ENCODE peak calls at places on chromosome 3, in seven cellular contexts. One of them, this sample, is unnamed.

GRCh38 chr3:27730774-27731659 is 8.9 kb upstream of the EOMES start:
- DNase-seq in GM20000: no peak
- DNase-seq in AG10803: no peak
- DNase-seq in cardiac muscle cell: no peak
- DNase-seq in mucosa of descending colon: no peak
- DNase-seq in HTR-8/SVneo: no peak
- DNase-seq in CD4-positive, CD25-positive, alpha-beta regulatory T cell: no peak
- DNase-seq in this sample: no peak

GRCh38 chr3:170467007-170467406 is 48.3 kb downstream of the CLDN11 start:
- DNase-seq in GM20000: no peak
- DNase-seq in AG10803: no peak
- DNase-seq in cardiac muscle cell: no peak
- DNase-seq in mucosa of descending colon: no peak
- DNase-seq in HTR-8/SVneo: no peak
- DNase-seq in CD4-positive, CD25-positive, alpha-beta regulatory T cell: no peak
- DNase-seq in this sample: no peak

GRCh38 chr3:109608574-109608973 is 271.2 kb upstream of the DPPA4 start:
- DNase-seq in GM20000: no peak
- DNase-seq in AG10803: no peak
- DNase-seq in cardiac muscle cell: no peak
- DNase-seq in mucosa of descending colon: no peak
- DNase-seq in HTR-8/SVneo: no peak
- DNase-seq in CD4-positive, CD25-positive, alpha-beta regulatory T cell: no peak
- DNase-seq in this sample: no peak

GRCh38 chr3:38446287-38446686 is 7.4 kb upstream of the ACVR2B start:
- DNase-seq in GM20000: no peak
- DNase-seq in AG10803: no peak
- DNase-seq in cardiac muscle cell: no peak
- DNase-seq in mucosa of descending colon: no peak
- DNase-seq in HTR-8/SVneo: no peak
- DNase-seq in CD4-positive, CD25-positive, alpha-beta regulatory T cell: no peak
- DNase-seq in this sample: no peak

GRCh38 chr3:104952587-104952986 is 414.1 kb upstream of the ALCAM start:
- DNase-seq in GM20000: no peak
- DNase-seq in AG10803: peak
- DNase-seq in cardiac muscle cell: no peak
- DNase-seq in mucosa of descending colon: no peak
- DNase-seq in HTR-8/SVneo: no peak
- DNase-seq in CD4-positive, CD25-positive, alpha-beta regulatory T cell: no peak
- DNase-seq in this sample: peak

GRCh38 chr3:71189480-71189879 is 394.0 kb downstream of the FOXP1 start:
- DNase-seq in GM20000: no peak
- DNase-seq in AG10803: no peak
- DNase-seq in cardiac muscle cell: no peak
- DNase-seq in mucosa of descending colon: no peak
- DNase-seq in HTR-8/SVneo: no peak
- DNase-seq in CD4-positive, CD25-positive, alpha-beta regulatory T cell: no peak
- DNase-seq in this sample: no peak

GRCh38 chr3:41327718-41328117 is 128.4 kb downstream of the CTNNB1 start:
- DNase-seq in GM20000: no peak
- DNase-seq in AG10803: no peak
- DNase-seq in cardiac muscle cell: no peak
- DNase-seq in mucosa of descending colon: no peak
- DNase-seq in HTR-8/SVneo: no peak
- DNase-seq in CD4-positive, CD25-positive, alpha-beta regulatory T cell: no peak
- DNase-seq in this sample: no peak

GRCh38 chr3:130404401-130404800 is 58.9 kb downstream of the COL6A5 start:
- DNase-seq in GM20000: no peak
- DNase-seq in AG10803: no peak
- DNase-seq in cardiac muscle cell: no peak
- DNase-seq in mucosa of descending colon: no peak
- DNase-seq in HTR-8/SVneo: no peak
- DNase-seq in CD4-positive, CD25-positive, alpha-beta regulatory T cell: no peak
- DNase-seq in this sample: no peak

GRCh38 chr3:195762249-195762585 is 41.4 kb downstream of the MUC20 start:
- DNase-seq in GM20000: no peak
- DNase-seq in AG10803: no peak
- DNase-seq in cardiac muscle cell: no peak
- DNase-seq in mucosa of descending colon: peak
- DNase-seq in HTR-8/SVneo: no peak
- DNase-seq in CD4-positive, CD25-positive, alpha-beta regulatory T cell: no peak
- DNase-seq in this sample: no peak

GRCh38 chr3:171704002-171704401 is 106.3 kb downstream of the PLD1 start:
- DNase-seq in GM20000: peak
- DNase-seq in AG10803: peak
- DNase-seq in cardiac muscle cell: no peak
- DNase-seq in mucosa of descending colon: no peak
- DNase-seq in HTR-8/SVneo: peak
- DNase-seq in CD4-positive, CD25-positive, alpha-beta regulatory T cell: peak
- DNase-seq in this sample: peak

GRCh38 chr3:184688251-184688851 is 23.5 kb downstream of the MAGEF1 start:
- DNase-seq in GM20000: no peak
- DNase-seq in AG10803: peak
- DNase-seq in cardiac muscle cell: no peak
- DNase-seq in mucosa of descending colon: no peak
- DNase-seq in HTR-8/SVneo: peak
- DNase-seq in CD4-positive, CD25-positive, alpha-beta regulatory T cell: no peak
- DNase-seq in this sample: no peak

GRCh38 chr3:18847583-18848197 is 300.6 kb upstream of the KCNH8 start:
- DNase-seq in GM20000: peak
- DNase-seq in AG10803: no peak
- DNase-seq in cardiac muscle cell: no peak
- DNase-seq in mucosa of descending colon: no peak
- DNase-seq in HTR-8/SVneo: peak
- DNase-seq in CD4-positive, CD25-positive, alpha-beta regulatory T cell: peak
- DNase-seq in this sample: no peak

GRCh38 chr3:59052803-59053411 is 3.1 kb upstream of the CFAP20DC start:
- DNase-seq in GM20000: peak
- DNase-seq in AG10803: peak
- DNase-seq in cardiac muscle cell: peak
- DNase-seq in mucosa of descending colon: no peak
- DNase-seq in HTR-8/SVneo: no peak
- DNase-seq in CD4-positive, CD25-positive, alpha-beta regulatory T cell: peak
- DNase-seq in this sample: peak

GRCh38 chr3:69451594-69451993 is 65.7 kb upstream of the FRMD4B start:
- DNase-seq in GM20000: no peak
- DNase-seq in AG10803: no peak
- DNase-seq in cardiac muscle cell: peak
- DNase-seq in mucosa of descending colon: no peak
- DNase-seq in HTR-8/SVneo: no peak
- DNase-seq in CD4-positive, CD25-positive, alpha-beta regulatory T cell: no peak
- DNase-seq in this sample: peak

GRCh38 chr3:10929978-10930620 is 62.4 kb upstream of the SLC6A1 start:
- DNase-seq in GM20000: no peak
- DNase-seq in AG10803: no peak
- DNase-seq in cardiac muscle cell: no peak
- DNase-seq in mucosa of descending colon: no peak
- DNase-seq in HTR-8/SVneo: no peak
- DNase-seq in CD4-positive, CD25-positive, alpha-beta regulatory T cell: no peak
- DNase-seq in this sample: no peak

GRCh38 chr3:52890735-52891134 is 6.6 kb downstream of the STIMATE start:
- DNase-seq in GM20000: no peak
- DNase-seq in AG10803: no peak
- DNase-seq in cardiac muscle cell: no peak
- DNase-seq in mucosa of descending colon: no peak
- DNase-seq in HTR-8/SVneo: no peak
- DNase-seq in CD4-positive, CD25-positive, alpha-beta regulatory T cell: peak
- DNase-seq in this sample: no peak

GRCh38 chr3:33883538-33884203 is 85.2 kb downstream of the PDCD6IP start:
- DNase-seq in GM20000: peak
- DNase-seq in AG10803: peak
- DNase-seq in cardiac muscle cell: peak
- DNase-seq in mucosa of descending colon: no peak
- DNase-seq in HTR-8/SVneo: peak
- DNase-seq in CD4-positive, CD25-positive, alpha-beta regulatory T cell: peak
- DNase-seq in this sample: no peak

GRCh38 chr3:15819576-15819975 is 21.8 kb upstream of the ANKRD28 start:
- DNase-seq in GM20000: no peak
- DNase-seq in AG10803: peak
- DNase-seq in cardiac muscle cell: no peak
- DNase-seq in mucosa of descending colon: no peak
- DNase-seq in HTR-8/SVneo: no peak
- DNase-seq in CD4-positive, CD25-positive, alpha-beta regulatory T cell: no peak
- DNase-seq in this sample: no peak

GRCh38 chr3:172244011-172244410 is 204.2 kb downstream of the GHSR start:
- DNase-seq in GM20000: no peak
- DNase-seq in AG10803: peak
- DNase-seq in cardiac muscle cell: no peak
- DNase-seq in mucosa of descending colon: no peak
- DNase-seq in HTR-8/SVneo: peak
- DNase-seq in CD4-positive, CD25-positive, alpha-beta regulatory T cell: no peak
- DNase-seq in this sample: peak

GRCh38 chr3:136735103-136735502 is 17.1 kb downstream of the STAG1 start:
- DNase-seq in GM20000: no peak
- DNase-seq in AG10803: no peak
- DNase-seq in cardiac muscle cell: no peak
- DNase-seq in mucosa of descending colon: no peak
- DNase-seq in HTR-8/SVneo: no peak
- DNase-seq in CD4-positive, CD25-positive, alpha-beta regulatory T cell: no peak
- DNase-seq in this sample: no peak

GRCh38 chr3:141477224-141477623 is 9.6 kb upstream of the RASA2 start:
- DNase-seq in GM20000: no peak
- DNase-seq in AG10803: peak
- DNase-seq in cardiac muscle cell: no peak
- DNase-seq in mucosa of descending colon: no peak
- DNase-seq in HTR-8/SVneo: peak
- DNase-seq in CD4-positive, CD25-positive, alpha-beta regulatory T cell: no peak
- DNase-seq in this sample: peak

GRCh38 chr3:188916934-188917391 is 254.8 kb upstream of the TPRG1 start:
- DNase-seq in GM20000: no peak
- DNase-seq in AG10803: no peak
- DNase-seq in cardiac muscle cell: no peak
- DNase-seq in mucosa of descending colon: no peak
- DNase-seq in HTR-8/SVneo: no peak
- DNase-seq in CD4-positive, CD25-positive, alpha-beta regulatory T cell: peak
- DNase-seq in this sample: peak

GRCh38 chr3:56260262-56260661 is 208.0 kb downstream of the ERC2 start:
- DNase-seq in GM20000: no peak
- DNase-seq in AG10803: no peak
- DNase-seq in cardiac muscle cell: no peak
- DNase-seq in mucosa of descending colon: no peak
- DNase-seq in HTR-8/SVneo: no peak
- DNase-seq in CD4-positive, CD25-positive, alpha-beta regulatory T cell: no peak
- DNase-seq in this sample: no peak

GRCh38 chr3:124878561-124879394 is 8.4 kb downstream of the ITGB5 start:
- DNase-seq in GM20000: no peak
- DNase-seq in AG10803: peak
- DNase-seq in cardiac muscle cell: no peak
- DNase-seq in mucosa of descending colon: no peak
- DNase-seq in HTR-8/SVneo: peak
- DNase-seq in CD4-positive, CD25-positive, alpha-beta regulatory T cell: peak
- DNase-seq in this sample: peak

GRCh38 chr3:130759692-130760338 is 13.2 kb upstream of the PIK3R4 start:
- DNase-seq in GM20000: peak
- DNase-seq in AG10803: peak
- DNase-seq in cardiac muscle cell: peak
- DNase-seq in mucosa of descending colon: no peak
- DNase-seq in HTR-8/SVneo: peak
- DNase-seq in CD4-positive, CD25-positive, alpha-beta regulatory T cell: peak
- DNase-seq in this sample: no peak

GRCh38 chr3:193816656-193817311 is 223.8 kb downstream of the OPA1 start:
- DNase-seq in GM20000: no peak
- DNase-seq in AG10803: peak
- DNase-seq in cardiac muscle cell: peak
- DNase-seq in mucosa of descending colon: peak
- DNase-seq in HTR-8/SVneo: no peak
- DNase-seq in CD4-positive, CD25-positive, alpha-beta regulatory T cell: no peak
- DNase-seq in this sample: no peak

GRCh38 chr3:78410077-78410476 is 1357.7 kb downstream of the ROBO1 start:
- DNase-seq in GM20000: no peak
- DNase-seq in AG10803: no peak
- DNase-seq in cardiac muscle cell: no peak
- DNase-seq in mucosa of descending colon: no peak
- DNase-seq in HTR-8/SVneo: no peak
- DNase-seq in CD4-positive, CD25-positive, alpha-beta regulatory T cell: no peak
- DNase-seq in this sample: no peak

GRCh38 chr3:143358793-143359491 is 239.4 kb downstream of the CHST2 start:
- DNase-seq in GM20000: no peak
- DNase-seq in AG10803: no peak
- DNase-seq in cardiac muscle cell: no peak
- DNase-seq in mucosa of descending colon: no peak
- DNase-seq in HTR-8/SVneo: no peak
- DNase-seq in CD4-positive, CD25-positive, alpha-beta regulatory T cell: no peak
- DNase-seq in this sample: no peak

GRCh38 chr3:140035856-140036255 is 100.9 kb downstream of the CLSTN2 start:
- DNase-seq in GM20000: no peak
- DNase-seq in AG10803: no peak
- DNase-seq in cardiac muscle cell: no peak
- DNase-seq in mucosa of descending colon: no peak
- DNase-seq in HTR-8/SVneo: no peak
- DNase-seq in CD4-positive, CD25-positive, alpha-beta regulatory T cell: no peak
- DNase-seq in this sample: no peak

GRCh38 chr3:163490119-163490518 is 1588.2 kb downstream of the SI start:
- DNase-seq in GM20000: peak
- DNase-seq in AG10803: peak
- DNase-seq in cardiac muscle cell: peak
- DNase-seq in mucosa of descending colon: no peak
- DNase-seq in HTR-8/SVneo: peak
- DNase-seq in CD4-positive, CD25-positive, alpha-beta regulatory T cell: peak
- DNase-seq in this sample: no peak

GRCh38 chr3:61725851-61726333 is 164.5 kb downstream of the PTPRG start:
- DNase-seq in GM20000: no peak
- DNase-seq in AG10803: no peak
- DNase-seq in cardiac muscle cell: peak
- DNase-seq in mucosa of descending colon: no peak
- DNase-seq in HTR-8/SVneo: peak
- DNase-seq in CD4-positive, CD25-positive, alpha-beta regulatory T cell: no peak
- DNase-seq in this sample: no peak

GRCh38 chr3:119570229-119570628 is 9.1 kb upstream of the ADPRH start:
- DNase-seq in GM20000: peak
- DNase-seq in AG10803: no peak
- DNase-seq in cardiac muscle cell: no peak
- DNase-seq in mucosa of descending colon: no peak
- DNase-seq in HTR-8/SVneo: no peak
- DNase-seq in CD4-positive, CD25-positive, alpha-beta regulatory T cell: no peak
- DNase-seq in this sample: no peak

This sample was measured in dermis microvascular lymphatic vessel endothelial cell.